ENCODE peak calls at places on chromosomes 7 and 10, in seven cellular contexts. P, G, U, M, D, O and S are unnamed samples.

GRCh38 chr7:24865994-24866615 is 108.8 kb upstream of the GSDME start:
- DNase-seq in U (no peak), G (no peak), P (no peak), M (no peak), D (no peak), O (no peak), S (no peak)

GRCh38 chr10:76420725-76421124 is 989.3 kb downstream of the LRMDA start:
- DNase-seq in M (no peak), P (no peak), O (no peak), U (no peak), D (no peak), G (no peak), S (no peak)

GRCh38 chr7:45975847-45976484 is 54.9 kb upstream of the IGFBP3 start:
- DNase-seq in M (no peak), D (no peak), P (no peak), U (no peak), G (no peak), O (no peak), S (no peak)

GRCh38 chr10:47423476-47423875 is 39.4 kb upstream of the ZNF488 start:
- DNase-seq in M (no peak), D (no peak), P (no peak), G (no peak), O (no peak), U (peak; percentile 35), S (peak; percentile 35)

GRCh38 chr7:131327049-131327625 is 539 bp upstream of the MKLN1 start:
- DNase-seq in G (peak; percentile 83), D (no peak), U (peak; percentile 79), M (peak; percentile 91), O (peak; percentile 9), P (no peak), S (peak; percentile 57)

GRCh38 chr7:86932038-86932512 is 127.4 kb downstream of the ELAPOR2 start:
- DNase-seq in G (peak; percentile 61), U (peak; percentile 60), P (no peak), M (peak; percentile 15), D (no peak), O (no peak), S (no peak)

GRCh38 chr10:119378737-119379067 is 163.8 kb downstream of the RGS10 start:
- DNase-seq in M (no peak), P (no peak), U (no peak), D (no peak), O (no peak), G (no peak), S (no peak)

GRCh38 chr10:76583711-76584161 is 1053.9 kb downstream of the KCNMA1 start:
- DNase-seq in G (peak; percentile 86), O (peak; percentile 56), D (no peak), P (no peak), M (peak; percentile 78), U (peak; percentile 90), S (no peak)

GRCh38 chr7:19589436-19589835 is 119.4 kb downstream of the POLR1F start:
- DNase-seq in M (no peak), U (no peak), G (no peak), P (no peak), O (no peak), D (no peak), S (no peak)

GRCh38 chr10:114024876-114025609 is 18.6 kb upstream of the ADRB1 start:
- DNase-seq in P (no peak), M (peak; percentile 62), D (no peak), O (no peak), U (peak; percentile 20), G (no peak), S (no peak)

GRCh38 chr10:71821909-71822763 is 28.9 kb downstream of the PSAP start:
- DNase-seq in D (no peak), P (no peak), O (no peak), M (no peak), U (peak; percentile 49), G (no peak), S (no peak)

GRCh38 chr7:39228946-39229345 is 251.2 kb downstream of the POU6F2 start:
- DNase-seq in U (peak; percentile 0), P (no peak), M (peak; percentile 81), D (no peak), O (no peak), G (peak; percentile 41), S (peak; percentile 41)

GRCh38 chr10:627032-627992 is 62.2 kb downstream of the DIP2C start:
- DNase-seq in G (no peak), D (no peak), O (no peak), P (no peak), U (no peak), M (no peak), S (no peak)

GRCh38 chr10:113047151-113047550 is 97.1 kb downstream of the TCF7L2 start:
- DNase-seq in D (no peak), O (no peak), P (no peak), U (no peak), G (no peak), M (no peak), S (no peak)

GRCh38 chr10:118307237-118307636 is 34.9 kb downstream of the FAM204A start:
- DNase-seq in G (no peak), P (no peak), M (no peak), U (no peak), O (no peak), D (no peak), S (no peak)

GRCh38 chr7:98514211-98515150 is 102.6 kb upstream of the NPTX2 start:
- DNase-seq in U (no peak), D (no peak), M (no peak), O (no peak), G (no peak), P (no peak), S (peak; percentile 45)

GRCh38 chr7:131501422-131501821 is 55.0 kb downstream of the PODXL start:
- DNase-seq in U (peak; percentile 92), D (no peak), G (no peak), P (no peak), O (no peak), M (peak; percentile 87), S (no peak)

GRCh38 chr7:116030626-116031276 is at the start of gene TFEC:
- DNase-seq in M (peak; percentile 35), U (peak; percentile 12), P (no peak), D (no peak), G (peak; percentile 40), O (peak; percentile 14), S (no peak)

GRCh38 chr10:43299579-43299978 is 32.7 kb upstream of the RASGEF1A start:
- DNase-seq in O (no peak), G (no peak), D (no peak), M (no peak), P (no peak), U (no peak), S (no peak)
- H4K8ac ChIP-seq in O (no peak overlapping the region), G (no peak overlapping the region), D (no peak overlapping the region), M (no peak overlapping the region), P (no peak overlapping the region), U (no peak overlapping the region), S (no peak overlapping the region)

GRCh38 chr7:27670177-27670576 is 7.5 kb upstream of the HIBADH start:
- DNase-seq in O (no peak), D (no peak), U (no peak), P (no peak), M (no peak), G (no peak), S (no peak)
- H4K8ac ChIP-seq in O (no peak overlapping the region), D (no peak overlapping the region), U (no peak overlapping the region), P (no peak overlapping the region), M (no peak overlapping the region), G (no peak overlapping the region), S (no peak overlapping the region)

DNA sequence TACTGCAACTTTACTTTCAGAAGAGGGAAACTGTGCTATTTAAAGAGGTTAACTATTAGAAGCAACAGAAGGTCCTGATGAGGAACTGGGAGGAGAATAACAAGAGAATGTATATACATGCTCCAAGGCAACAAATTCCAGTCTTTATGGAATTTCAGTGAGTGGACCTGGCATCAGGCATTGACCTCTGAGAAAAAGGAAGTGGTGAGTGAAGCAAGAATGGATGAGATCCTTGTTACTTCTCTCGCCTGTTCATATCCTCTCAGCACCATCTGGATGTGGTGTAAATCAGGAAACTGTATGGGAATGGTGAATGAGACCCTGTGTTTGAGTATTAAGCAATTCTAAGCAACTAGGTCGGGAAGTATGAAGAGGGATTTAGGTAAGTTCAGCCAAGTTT is 30.3 kb upstream of the KBTBD2 start:
- DNase-seq in O (no peak), D (no peak), M (peak; percentile 72), G (no peak), U (peak; percentile 78), P (no peak), S (no peak)
- H4K8ac ChIP-seq in O (no peak overlapping the region), D (no peak overlapping the region), M (no peak overlapping the region), G (no peak overlapping the region), U (no peak overlapping the region), P (no peak overlapping the region), S (no peak overlapping the region)

DNA sequence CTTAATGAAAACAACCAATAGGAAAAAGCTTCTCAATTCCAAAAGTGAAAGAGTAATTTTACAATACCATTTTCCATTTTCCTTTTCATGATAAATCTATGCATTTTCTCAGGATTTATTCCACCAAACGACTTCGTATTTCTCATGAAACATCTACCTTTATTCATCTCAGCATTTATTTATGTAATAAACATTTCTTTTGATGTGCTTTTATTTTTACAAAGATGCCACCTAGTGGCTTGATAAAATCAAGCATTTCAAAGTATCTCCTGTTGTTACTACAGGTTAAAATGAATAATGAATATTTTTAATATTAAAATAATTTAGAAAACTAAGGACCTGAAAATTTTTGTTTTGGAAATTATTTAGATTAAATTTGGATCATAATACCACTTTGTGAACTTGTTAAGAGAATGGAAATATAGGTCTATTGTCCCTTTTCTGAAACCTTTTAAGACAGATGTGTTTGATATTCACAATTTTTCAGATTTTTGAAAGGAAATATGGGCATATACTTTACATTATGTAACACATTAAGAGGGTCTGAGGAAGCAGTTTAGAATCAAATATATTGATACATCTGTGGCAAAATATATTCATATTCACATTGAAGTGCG is 2.7 kb upstream of the IQUB start:
- DNase-seq in P (no peak), D (no peak), U (peak; percentile 22), G (peak; percentile 19), O (no peak), M (peak; percentile 49), S (no peak)
- H4K8ac ChIP-seq in P (no peak overlapping the region), D (no peak overlapping the region), U (no peak overlapping the region), G (no peak overlapping the region), O (no peak overlapping the region), M (no peak overlapping the region), S (no peak overlapping the region)

GRCh38 chr7:129263168-129263567 is 38.3 kb downstream of the AHCYL2 start:
- DNase-seq in U (no peak), P (no peak), O (no peak), D (no peak), G (no peak), M (no peak), S (no peak)

GRCh38 chr7:129262333-129262732 is 37.5 kb downstream of the AHCYL2 start:
- DNase-seq in O (no peak), P (no peak), G (no peak), U (no peak), D (no peak), M (peak; percentile 35), S (no peak)

GRCh38 chr7:129264534-129264933 is 39.7 kb downstream of the AHCYL2 start:
- DNase-seq in O (no peak), M (no peak), U (no peak), D (no peak), P (no peak), G (no peak), S (no peak)

GRCh38 chr7:129265328-129265727 is 40.5 kb downstream of the AHCYL2 start:
- DNase-seq in P (no peak), M (no peak), O (no peak), G (no peak), D (no peak), U (no peak), S (no peak)

DNA sequence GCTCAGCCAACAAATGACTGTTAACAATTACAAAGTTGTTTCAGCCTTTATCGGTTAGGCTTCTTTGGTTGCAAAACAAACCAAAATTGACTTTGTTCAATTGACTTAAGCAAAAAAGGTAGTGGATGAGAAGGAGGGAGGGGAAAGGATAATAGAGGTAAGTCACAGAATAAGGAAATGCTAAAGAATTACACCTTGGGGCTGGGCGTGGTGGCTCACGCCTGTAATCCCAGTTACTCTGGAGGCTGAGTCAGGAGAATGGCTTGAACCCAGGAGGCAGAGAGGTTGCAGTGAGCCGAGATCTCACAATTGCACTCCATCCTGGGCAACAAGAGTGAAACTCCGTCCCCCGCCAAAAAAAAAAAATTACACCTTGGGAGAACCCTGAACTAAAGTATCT is 41.4 kb downstream of the AHCYL2 start:
- DNase-seq in M (no peak), G (no peak), U (no peak), P (no peak), D (no peak), O (peak; percentile 84), S (no peak)
- H4K8ac ChIP-seq in M (no peak overlapping the region), G (no peak overlapping the region), U (no peak overlapping the region), P (no peak overlapping the region), D (no peak overlapping the region), O (no peak overlapping the region), S (no peak overlapping the region)